ENCODE peak calls at places on chromosomes 2 and 18, in nine cellular contexts. One of them, this sample, is unnamed.

GRCh38 chr2:127453013-127453391 is 34.8 kb downstream of the PROC start:
- DNase-seq in non-pigmented ciliary epithelial cell: no peak
- DNase-seq in anterior cingulate cortex: no peak
- DNase-seq in H7: no peak
- DNase-seq in stimulated activated CD8-positive, alpha-beta memory T cell treated with anti-CD3 and anti-CD28 coated beads, Interleukin-2, amount 100 ng/mL, for 1 hour: no peak
- DNase-seq in activated T-cell treated with anti-CD3 and anti-CD28 coated beads, Interleukin-2, amount 50 U/mL, for 72 hours: no peak
- DNase-seq in HS-27A: no peak
- DNase-seq in hippocampal formation: no peak
- DNase-seq in HCT116: no peak
- DNase-seq in this sample: no peak

GRCh38 chr2:81266106-81266505 is 961.6 kb upstream of the LRRTM1 start:
- DNase-seq in activated T-cell treated with anti-CD3 and anti-CD28 coated beads, Interleukin-2, amount 50 U/mL, for 72 hours: no peak
- DNase-seq in H7: peak; percentile 0
- DNase-seq in hippocampal formation: no peak
- DNase-seq in stimulated activated CD8-positive, alpha-beta memory T cell treated with anti-CD3 and anti-CD28 coated beads, Interleukin-2, amount 100 ng/mL, for 1 hour: no peak
- DNase-seq in non-pigmented ciliary epithelial cell: no peak
- DNase-seq in HCT116: peak; percentile 48
- DNase-seq in HS-27A: no peak
- DNase-seq in anterior cingulate cortex: no peak
- DNase-seq in this sample: no peak

GRCh38 chr2:127465258-127465657 is 47.0 kb downstream of the PROC start:
- DNase-seq in non-pigmented ciliary epithelial cell: no peak
- DNase-seq in activated T-cell treated with anti-CD3 and anti-CD28 coated beads, Interleukin-2, amount 50 U/mL, for 72 hours: peak; percentile 19
- DNase-seq in hippocampal formation: no peak
- DNase-seq in H7: no peak
- DNase-seq in HS-27A: no peak
- DNase-seq in HCT116: no peak
- DNase-seq in stimulated activated CD8-positive, alpha-beta memory T cell treated with anti-CD3 and anti-CD28 coated beads, Interleukin-2, amount 100 ng/mL, for 1 hour: no peak
- DNase-seq in anterior cingulate cortex: no peak
- DNase-seq in this sample: no peak

GRCh38 chr18:34913837-34914755 is 127.1 kb upstream of the MAPRE2 start:
- DNase-seq in H7: no peak
- DNase-seq in HCT116: no peak
- DNase-seq in activated T-cell treated with anti-CD3 and anti-CD28 coated beads, Interleukin-2, amount 50 U/mL, for 72 hours: no peak
- DNase-seq in hippocampal formation: peak; percentile 45
- DNase-seq in anterior cingulate cortex: no peak
- DNase-seq in HS-27A: no peak
- DNase-seq in stimulated activated CD8-positive, alpha-beta memory T cell treated with anti-CD3 and anti-CD28 coated beads, Interleukin-2, amount 100 ng/mL, for 1 hour: no peak
- DNase-seq in non-pigmented ciliary epithelial cell: no peak
- DNase-seq in this sample: no peak

GRCh38 chr18:29271496-29271895 is 1094.6 kb upstream of the CDH2 start:
- DNase-seq in HS-27A: no peak
- DNase-seq in activated T-cell treated with anti-CD3 and anti-CD28 coated beads, Interleukin-2, amount 50 U/mL, for 72 hours: no peak
- DNase-seq in non-pigmented ciliary epithelial cell: peak; percentile 15
- DNase-seq in H7: no peak
- DNase-seq in anterior cingulate cortex: no peak
- DNase-seq in HCT116: no peak
- DNase-seq in hippocampal formation: no peak
- DNase-seq in stimulated activated CD8-positive, alpha-beta memory T cell treated with anti-CD3 and anti-CD28 coated beads, Interleukin-2, amount 100 ng/mL, for 1 hour: no peak
- DNase-seq in this sample: no peak

GRCh38 chr2:175373001-175373727 is 191.7 kb upstream of the ATP5MC3 start:
- DNase-seq in activated T-cell treated with anti-CD3 and anti-CD28 coated beads, Interleukin-2, amount 50 U/mL, for 72 hours: no peak
- DNase-seq in anterior cingulate cortex: no peak
- DNase-seq in stimulated activated CD8-positive, alpha-beta memory T cell treated with anti-CD3 and anti-CD28 coated beads, Interleukin-2, amount 100 ng/mL, for 1 hour: no peak
- DNase-seq in HS-27A: no peak
- DNase-seq in H7: no peak
- DNase-seq in hippocampal formation: no peak
- DNase-seq in non-pigmented ciliary epithelial cell: peak; percentile 38
- DNase-seq in HCT116: no peak
- DNase-seq in this sample: no peak

GRCh38 chr2:213861638-213862037 is 549.2 kb upstream of the VWC2L start:
- DNase-seq in HCT116: no peak
- DNase-seq in HS-27A: no peak
- DNase-seq in H7: no peak
- DNase-seq in non-pigmented ciliary epithelial cell: no peak
- DNase-seq in activated T-cell treated with anti-CD3 and anti-CD28 coated beads, Interleukin-2, amount 50 U/mL, for 72 hours: no peak
- DNase-seq in hippocampal formation: no peak
- DNase-seq in stimulated activated CD8-positive, alpha-beta memory T cell treated with anti-CD3 and anti-CD28 coated beads, Interleukin-2, amount 100 ng/mL, for 1 hour: no peak
- DNase-seq in anterior cingulate cortex: no peak
- DNase-seq in this sample: no peak

GRCh38 chr2:207330912-207331311 is 165.2 kb upstream of the KLF7 start:
- DNase-seq in H7: no peak
- DNase-seq in stimulated activated CD8-positive, alpha-beta memory T cell treated with anti-CD3 and anti-CD28 coated beads, Interleukin-2, amount 100 ng/mL, for 1 hour: no peak
- DNase-seq in activated T-cell treated with anti-CD3 and anti-CD28 coated beads, Interleukin-2, amount 50 U/mL, for 72 hours: peak; percentile 88
- DNase-seq in hippocampal formation: no peak
- DNase-seq in HS-27A: no peak
- DNase-seq in HCT116: peak; percentile 94
- DNase-seq in anterior cingulate cortex: no peak
- DNase-seq in non-pigmented ciliary epithelial cell: peak; percentile 86
- DNase-seq in this sample: peak; percentile 96

GRCh38 chr18:64275593-64276309 is 126.9 kb upstream of the LINC00305 start:
- DNase-seq in activated T-cell treated with anti-CD3 and anti-CD28 coated beads, Interleukin-2, amount 50 U/mL, for 72 hours: no peak
- DNase-seq in hippocampal formation: no peak
- DNase-seq in H7: no peak
- DNase-seq in HS-27A: no peak
- DNase-seq in stimulated activated CD8-positive, alpha-beta memory T cell treated with anti-CD3 and anti-CD28 coated beads, Interleukin-2, amount 100 ng/mL, for 1 hour: no peak
- DNase-seq in HCT116: no peak
- DNase-seq in non-pigmented ciliary epithelial cell: no peak
- DNase-seq in anterior cingulate cortex: no peak
- DNase-seq in this sample: no peak

GRCh38 chr2:55112229-55113016 is 62.2 kb upstream of the RTN4 start:
- DNase-seq in HCT116: no peak
- DNase-seq in anterior cingulate cortex: peak; percentile 78
- DNase-seq in activated T-cell treated with anti-CD3 and anti-CD28 coated beads, Interleukin-2, amount 50 U/mL, for 72 hours: no peak
- DNase-seq in H7: no peak
- DNase-seq in non-pigmented ciliary epithelial cell: no peak
- DNase-seq in HS-27A: no peak
- DNase-seq in hippocampal formation: peak; percentile 96
- DNase-seq in stimulated activated CD8-positive, alpha-beta memory T cell treated with anti-CD3 and anti-CD28 coated beads, Interleukin-2, amount 100 ng/mL, for 1 hour: no peak
- DNase-seq in this sample: no peak

GRCh38 chr2:100662866-100663265 is 100.1 kb downstream of the PDCL3 start:
- DNase-seq in activated T-cell treated with anti-CD3 and anti-CD28 coated beads, Interleukin-2, amount 50 U/mL, for 72 hours: no peak
- DNase-seq in HS-27A: no peak
- DNase-seq in H7: no peak
- DNase-seq in stimulated activated CD8-positive, alpha-beta memory T cell treated with anti-CD3 and anti-CD28 coated beads, Interleukin-2, amount 100 ng/mL, for 1 hour: no peak
- DNase-seq in HCT116: no peak
- DNase-seq in hippocampal formation: no peak
- DNase-seq in anterior cingulate cortex: no peak
- DNase-seq in non-pigmented ciliary epithelial cell: no peak
- DNase-seq in this sample: no peak

GRCh38 chr2:73640537-73640936 is 1.7 kb downstream of the NAT8 start:
- DNase-seq in stimulated activated CD8-positive, alpha-beta memory T cell treated with anti-CD3 and anti-CD28 coated beads, Interleukin-2, amount 100 ng/mL, for 1 hour: no peak
- DNase-seq in HCT116: no peak
- DNase-seq in hippocampal formation: peak; percentile 1
- DNase-seq in activated T-cell treated with anti-CD3 and anti-CD28 coated beads, Interleukin-2, amount 50 U/mL, for 72 hours: no peak
- DNase-seq in anterior cingulate cortex: no peak
- DNase-seq in non-pigmented ciliary epithelial cell: no peak
- DNase-seq in HS-27A: no peak
- DNase-seq in H7: no peak
- DNase-seq in this sample: no peak

GRCh38 chr18:59612461-59612860 is 84.8 kb downstream of the CCBE1 start:
- DNase-seq in anterior cingulate cortex: no peak
- DNase-seq in HCT116: no peak
- DNase-seq in HS-27A: no peak
- DNase-seq in activated T-cell treated with anti-CD3 and anti-CD28 coated beads, Interleukin-2, amount 50 U/mL, for 72 hours: no peak
- DNase-seq in hippocampal formation: no peak
- DNase-seq in H7: no peak
- DNase-seq in non-pigmented ciliary epithelial cell: no peak
- DNase-seq in stimulated activated CD8-positive, alpha-beta memory T cell treated with anti-CD3 and anti-CD28 coated beads, Interleukin-2, amount 100 ng/mL, for 1 hour: no peak
- DNase-seq in this sample: no peak

GRCh38 chr2:188444106-188444835 is 152.6 kb downstream of the GULP1 start:
- DNase-seq in anterior cingulate cortex: no peak
- DNase-seq in hippocampal formation: no peak
- DNase-seq in activated T-cell treated with anti-CD3 and anti-CD28 coated beads, Interleukin-2, amount 50 U/mL, for 72 hours: no peak
- DNase-seq in stimulated activated CD8-positive, alpha-beta memory T cell treated with anti-CD3 and anti-CD28 coated beads, Interleukin-2, amount 100 ng/mL, for 1 hour: no peak
- DNase-seq in HS-27A: no peak
- DNase-seq in HCT116: no peak
- DNase-seq in non-pigmented ciliary epithelial cell: peak; percentile 19
- DNase-seq in H7: no peak
- DNase-seq in this sample: no peak

GRCh38 chr2:11303290-11304013 is 41.0 kb downstream of the ROCK2 start:
- DNase-seq in HS-27A: no peak
- DNase-seq in hippocampal formation: no peak
- DNase-seq in H7: no peak
- DNase-seq in activated T-cell treated with anti-CD3 and anti-CD28 coated beads, Interleukin-2, amount 50 U/mL, for 72 hours: no peak
- DNase-seq in anterior cingulate cortex: no peak
- DNase-seq in stimulated activated CD8-positive, alpha-beta memory T cell treated with anti-CD3 and anti-CD28 coated beads, Interleukin-2, amount 100 ng/mL, for 1 hour: no peak
- DNase-seq in HCT116: no peak
- DNase-seq in non-pigmented ciliary epithelial cell: no peak
- DNase-seq in this sample: no peak

GRCh38 chr2:109260886-109261700 is 132.1 kb downstream of the SH3RF3 start:
- DNase-seq in stimulated activated CD8-positive, alpha-beta memory T cell treated with anti-CD3 and anti-CD28 coated beads, Interleukin-2, amount 100 ng/mL, for 1 hour: no peak
- DNase-seq in non-pigmented ciliary epithelial cell: no peak
- DNase-seq in hippocampal formation: no peak
- DNase-seq in H7: peak; percentile 75
- DNase-seq in activated T-cell treated with anti-CD3 and anti-CD28 coated beads, Interleukin-2, amount 50 U/mL, for 72 hours: no peak
- DNase-seq in HS-27A: no peak
- DNase-seq in HCT116: no peak
- DNase-seq in anterior cingulate cortex: no peak
- DNase-seq in this sample: no peak